ENCODE peak calls at places on chromosomes 4 and X, in ten cellular contexts. Y is activated T-helper 1 cell treated with anti-CD3 and anti-CD28 coated beads, Interleukin-2, amount 50 U/mL, for 16 hours; U is MM.1S; B is stimulated activated CD4-positive, alpha-beta T cell treated with anti-CD3 and anti-CD28 coated beads, TNF-alpha, amount 100 ng/mL, for 24 hours; J is H4; C is right cardiac atrium; S is stimulated activated CD8-positive, alpha-beta memory T cell treated with anti-CD3 and anti-CD28 coated beads, Interleukin-7, amount 100 ng/mL, for 24 hours; W is central memory CD4-positive, alpha-beta T cell; F is GM18507; A is C1 segment of cervical spinal cord. R is an unnamed sample.
A peak's percentile ranks its signal among the peaks of the same experiment; 100 is the strongest.

GRCh38 chrX:39967348-39967747 is 130.4 kb downstream of the BCOR start:
- DNase-seq in Y (no peak), U (no peak), B (no peak), J (no peak), C (no peak), S (no peak), W (no peak), F (no peak), A (no peak), R (no peak)

GRCh38 chr4:124432500-124432899 is 280.0 kb downstream of the ANKRD50 start:
- DNase-seq in Y (no peak), U (no peak), B (no peak), J (no peak), C (no peak), S (no peak), W (no peak), F (no peak), A (no peak), R (no peak)

GRCh38 chr4:6767341-6767724 is 15.2 kb upstream of the KIAA0232 start:
- DNase-seq in Y (no peak), U (peak; percentile 43), B (no peak), J (no peak), C (no peak), S (no peak), W (no peak), F (no peak), A (no peak), R (no peak)

GRCh38 chr4:22237155-22237751 is 278.6 kb downstream of the ADGRA3 start:
- DNase-seq in Y (no peak), U (peak; percentile 81), B (peak; percentile 9), J (peak; percentile 56), C (peak; percentile 12), S (no peak), W (peak; percentile 7), F (no peak), A (no peak), R (no peak)

GRCh38 chr4:108512615-108513505 is 107.5 kb upstream of the RPL34 start:
- DNase-seq in Y (no peak), U (no peak), B (no peak), J (peak; percentile 65), C (peak; percentile 21), S (no peak), W (peak; percentile 15), F (no peak), A (peak; percentile 1), R (no peak)

GRCh38 chrX:132751043-132751690 is 207.3 kb downstream of the HS6ST2 start:
- DNase-seq in Y (no peak), U (peak; percentile 59), B (no peak), J (no peak), C (no peak), S (no peak), W (no peak), F (no peak), A (no peak), R (no peak)

GRCh38 chr4:140049924-140050681 is 103.9 kb downstream of the MAML3 start:
- DNase-seq in Y (no peak), U (no peak), B (no peak), J (peak; percentile 14), C (no peak), S (no peak), W (no peak), F (no peak), A (no peak), R (no peak)

GRCh38 chr4:61517144-61517543 is 317.0 kb downstream of the ADGRL3 start:
- DNase-seq in Y (no peak), U (no peak), B (no peak), J (no peak), C (no peak), S (no peak), W (no peak), F (no peak), A (no peak), R (no peak)

GRCh38 chrX:9997524-9997923 is 30.4 kb downstream of the CLDN34 start:
- DNase-seq in Y (peak; percentile 40), U (peak; percentile 83), B (peak; percentile 28), J (no peak), C (no peak), S (peak; percentile 15), W (no peak), F (no peak), A (no peak), R (no peak)

GRCh38 chr4:20773144-20773997 is 73.1 kb downstream of the PACRGL start:
- DNase-seq in Y (no peak), U (peak; percentile 63), B (no peak), J (peak; percentile 68), C (no peak), S (no peak), W (peak; percentile 16), F (peak; percentile 0), A (peak; percentile 3), R (no peak)

GRCh38 chr4:182697094-182697493 is 220.1 kb downstream of the DCTD start:
- DNase-seq in Y (no peak), U (no peak), B (no peak), J (no peak), C (no peak), S (no peak), W (no peak), F (no peak), A (no peak), R (no peak)

GRCh38 chr4:168840386-168840763 is 169.7 kb downstream of the CBR4 start:
- DNase-seq in Y (no peak), U (no peak), B (no peak), J (no peak), C (no peak), S (no peak), W (no peak), F (no peak), A (no peak), R (no peak)

GRCh38 chrX:96480081-96480480 is 204.6 kb upstream of the DIAPH2 start:
- DNase-seq in Y (no peak), U (no peak), B (no peak), J (no peak), C (no peak), S (no peak), W (no peak), F (no peak), A (no peak), R (no peak)

GRCh38 chrX:106955004-106955772 is 35.0 kb downstream of the CLDN2 start:
- DNase-seq in Y (no peak), U (no peak), B (no peak), J (no peak), C (no peak), S (no peak), W (no peak), F (no peak), A (no peak), R (no peak)

GRCh38 chrX:14038375-14039077 is 8.8 kb upstream of the GEMIN8 start:
- DNase-seq in Y (no peak), U (no peak), B (no peak), J (no peak), C (no peak), S (no peak), W (no peak), F (no peak), A (no peak), R (no peak)

R was measured in breast epithelium.